ENCODE peak calls at places on chromosomes 16 and 17, in four cellular contexts. P is choroid plexus epithelial cell, N is testis, U is aorta. M is an unnamed sample.

GRCh38 chr17:39867891-39868553 is at the start of gene ZPBP2:
- DNase-seq in P (no peak), N (peak; percentile 50), U (no peak), M (no peak)

GRCh38 chr16:29694384-29695195 is 15.6 kb downstream of the QPRT start:
- DNase-seq in P (no peak), N (no peak), U (peak; percentile 82), M (no peak)

GRCh38 chr17:14389656-14390055 is 88.8 kb downstream of the HS3ST3B1 start:
- DNase-seq in P (no peak), N (no peak), U (no peak), M (no peak)

GRCh38 chr17:74280093-74280513 is 6.1 kb downstream of the DNAI2 start:
- DNase-seq in P (no peak), N (no peak), U (peak; percentile 61), M (no peak)

GRCh38 chr16:67399749-67400704 is 6.7 kb upstream of the TPPP3 start:
- DNase-seq in P (no peak), N (no peak), U (no peak), M (peak; percentile 66)

GRCh38 chr17:30600830-30601494 is 123.8 kb downstream of the GOSR1 start:
- DNase-seq in P (peak; percentile 21), N (peak; percentile 21), U (peak; percentile 57), M (no peak)

GRCh38 chr16:3696425-3697218 is 20.7 kb downstream of the TRAP1 start:
- DNase-seq in P (peak; percentile 96), N (no peak), U (no peak), M (peak; percentile 9)

GRCh38 chr17:46851029-46851741 is at the start of gene WNT9B:
- DNase-seq in P (no peak), N (peak; percentile 30), U (no peak), M (peak; percentile 77)

GRCh38 chr17:64423881-64424280 is 25.0 kb upstream of the MILR1 start:
- DNase-seq in P (peak; percentile 28), N (no peak), U (no peak), M (no peak)

GRCh38 chr17:60601443-60602384 is 1.7 kb downstream of the PPM1D start:
- DNase-seq in P (peak; percentile 90), N (peak; percentile 79), U (peak; percentile 56), M (peak; percentile 39)

GRCh38 chr17:35010093-35010492 is 29.8 kb downstream of the LIG3 start:
- DNase-seq in P (peak; percentile 28), N (no peak), U (no peak), M (no peak)

GRCh38 chr17:47694818-47695663 is 1.1 kb downstream of the TBKBP1 start:
- DNase-seq in P (peak; percentile 30), N (peak; percentile 64), U (peak; percentile 84), M (no peak)

GRCh38 chr17:28563475-28563874 is 7.8 kb downstream of the PIGS start:
- DNase-seq in P (peak; percentile 70), N (no peak), U (no peak), M (no peak)

GRCh38 chr16:30615358-30616076 is 5.3 kb upstream of the ZNF689 start:
- DNase-seq in P (peak; percentile 50), N (peak; percentile 80), U (peak; percentile 66), M (peak; percentile 42)

GRCh38 chr17:33980193-33980592 is 274.9 kb upstream of the CCL2 start:
- DNase-seq in P (no peak), N (no peak), U (no peak), M (no peak)

GRCh38 chr17:52149626-52150025 is 8.9 kb downstream of the CA10 start:
- DNase-seq in P (no peak), N (no peak), U (no peak), M (no peak)

GRCh38 chr16:81429045-81429521 is 15.5 kb upstream of the CMIP start:
- DNase-seq in P (peak; percentile 66), N (no peak), U (peak; percentile 64), M (peak; percentile 83)

GRCh38 chr16:78215222-78215621 is 115.8 kb downstream of the WWOX start:
- DNase-seq in P (no peak), N (no peak), U (no peak), M (no peak)

GRCh38 chr16:12260647-12261262 is 284.2 kb downstream of the SNX29 start:
- DNase-seq in P (peak; percentile 82), N (peak; percentile 25), U (no peak), M (no peak)

GRCh38 chr17:40218740-40219072 is 398 bp upstream of the WIPF2 start:
- DNase-seq in P (peak; percentile 96), N (peak; percentile 89), U (peak; percentile 77), M (peak; percentile 82)

GRCh38 chr16:19138601-19139000 is 24.8 kb downstream of the ITPRIPL2 start:
- DNase-seq in P (peak; percentile 91), N (peak; percentile 53), U (peak; percentile 86), M (no peak)

GRCh38 chr16:25063865-25064264 is 47.7 kb upstream of the LCMT1 start:
- DNase-seq in P (peak; percentile 61), N (peak; percentile 89), U (no peak), M (no peak)

GRCh38 chr16:67666538-67667433 is at the start of the genes C16orf86 and ENKD1:
- DNase-seq in P (peak; percentile 70), N (peak; percentile 90), U (peak; percentile 92), M (peak; percentile 91)

GRCh38 chr16:82059161-82059982 is 24.3 kb downstream of the HSD17B2 start:
- DNase-seq in P (no peak), N (no peak), U (no peak), M (no peak)

GRCh38 chr16:10188236-10188635 is 6.0 kb upstream of the GRIN2A start:
- DNase-seq in P (no peak), N (no peak), U (no peak), M (no peak)

GRCh38 chr16:86882586-86883280 is 304.4 kb downstream of the FOXL1 start:
- DNase-seq in P (peak; percentile 73), N (peak; percentile 38), U (peak; percentile 63), M (no peak)

GRCh38 chr17:27367121-27367981 is 73.4 kb downstream of the WSB1 start:
- DNase-seq in P (no peak), N (no peak), U (no peak), M (no peak)

GRCh38 chr17:72467841-72468653 is 347.2 kb downstream of the SOX9 start:
- DNase-seq in P (peak; percentile 40), N (peak; percentile 31), U (no peak), M (no peak)

GRCh38 chr17:45161288-45162021 is at the start of gene HEXIM2:
- DNase-seq in P (peak; percentile 100), N (peak; percentile 99), U (peak; percentile 99), M (peak; percentile 98)

GRCh38 chr16:84115919-84116719 is 623 bp downstream of the MBTPS1 start:
- DNase-seq in P (peak; percentile 60), N (peak; percentile 73), U (no peak), M (no peak)

GRCh38 chr16:47705268-47705667 is 244.1 kb downstream of the PHKB start:
- DNase-seq in P (no peak), N (no peak), U (no peak), M (no peak)

GRCh38 chr17:62075308-62075815 is 10.3 kb upstream of the MED13 start:
- DNase-seq in P (peak; percentile 65), N (no peak), U (no peak), M (no peak)

GRCh38 chr17:63293310-63293709 is 152.8 kb downstream of the CYB561 start:
- DNase-seq in P (peak; percentile 80), N (no peak), U (no peak), M (no peak)

GRCh38 chr16:9943121-9943520 is 239.1 kb downstream of the GRIN2A start:
- DNase-seq in P (no peak), N (no peak), U (no peak), M (no peak)

GRCh38 chr17:40369923-40370322 is 5.4 kb upstream of the GJD3 start:
- DNase-seq in P (no peak), N (no peak), U (no peak), M (no peak)

GRCh38 chr17:10745231-10745630 is 15.4 kb upstream of the TMEM220 start:
- DNase-seq in P (no peak), N (no peak), U (no peak), M (no peak)

GRCh38 chr16:84484579-84485254 is 19.7 kb downstream of the MEAK7 start:
- DNase-seq in P (peak; percentile 82), N (peak; percentile 84), U (no peak), M (no peak)

GRCh38 chr17:37502009-37502936 is 12.6 kb downstream of the DUSP14 start:
- DNase-seq in P (no peak), N (no peak), U (no peak), M (no peak)

GRCh38 chr17:50218771-50219315 is 17.4 kb upstream of the COL1A1 start:
- DNase-seq in P (peak; percentile 97), N (no peak), U (no peak), M (no peak)

GRCh38 chr16:17744903-17745581 is 274.3 kb upstream of the XYLT1 start:
- DNase-seq in P (no peak), N (no peak), U (no peak), M (no peak)

DNA sequence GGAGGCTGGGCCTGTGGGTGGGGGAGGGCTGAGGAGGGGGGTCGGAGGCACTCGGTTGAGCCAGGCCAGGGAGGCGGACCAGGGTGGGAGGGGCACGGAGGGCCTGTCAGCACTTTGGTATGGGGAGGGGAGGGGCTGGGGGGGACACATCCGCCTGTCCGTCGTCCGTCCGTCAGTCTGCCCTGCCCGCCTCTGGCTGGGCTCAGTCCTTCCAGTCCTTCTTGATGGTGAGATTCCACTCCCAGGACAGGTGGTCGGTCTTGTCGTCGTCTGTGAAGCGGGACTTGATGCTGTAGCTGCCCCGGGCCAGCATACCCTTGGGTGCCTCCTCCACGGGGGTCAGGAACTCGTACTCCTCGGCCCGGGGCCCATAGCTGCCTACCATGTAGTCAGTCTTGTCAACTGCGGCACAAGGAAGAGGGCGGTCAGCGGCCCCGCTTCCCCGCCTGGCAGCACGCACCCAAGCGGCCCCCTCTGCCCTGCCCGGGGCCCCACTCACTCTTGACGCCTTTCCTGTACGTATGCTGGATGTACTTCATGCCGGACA is 2.4 kb downstream of the ARHGDIA start:
- DNase-seq in P (peak; percentile 92), N (no peak), U (peak; percentile 68), M (peak; percentile 73)
- H3K4me3 ChIP-seq in P (peak overlapping the region; percentile 82), N (no peak overlapping the region), U (no peak overlapping the region), M (no peak overlapping the region)

GRCh38 chr17:78680436-78680835 is 101.6 kb downstream of the CYTH1 start:
- DNase-seq in P (peak; percentile 29), N (no peak), U (no peak), M (no peak)
- H3K4me3 ChIP-seq in P (peak overlapping the region; percentile 25), N (no peak overlapping the region), U (no peak overlapping the region), M (no peak overlapping the region)

GRCh38 chr17:19583871-19584270 is 50.2 kb downstream of the SLC47A1 start:
- DNase-seq in P (no peak), N (peak; percentile 93), U (no peak), M (no peak)
- H3K4me3 ChIP-seq in P (no peak overlapping the region), N (no peak overlapping the region), U (no peak overlapping the region), M (no peak overlapping the region)

GRCh38 chr17:57810740-57811632 is 38.9 kb downstream of the MRPS23 start:
- DNase-seq in P (peak; percentile 86), N (peak; percentile 56), U (peak; percentile 56), M (peak; percentile 24)
- H3K4me3 ChIP-seq in P (peak overlapping the region; percentile 13), N (no peak overlapping the region), U (no peak overlapping the region), M (peak overlapping the region; percentile 5)

GRCh38 chr17:77728871-77729270 is 229.6 kb upstream of the TNRC6C start:
- DNase-seq in P (no peak), N (no peak), U (no peak), M (peak; percentile 3)
- H3K4me3 ChIP-seq in P (no peak overlapping the region), N (no peak overlapping the region), U (no peak overlapping the region), M (no peak overlapping the region)

M was measured in pancreas.